ENCODE peak calls at places on chromosomes 16 and 17, in nine cellular contexts. U, C, N, S, V, G, E, J and A are unnamed samples. For H3K36me3, the result is how much of the 10 kb centered on the place peaks cover.

GRCh38 chr16:79658301-79659001 is 57.9 kb upstream of the MAF start:
- DNase-seq in C (peak), U (peak), G (peak), J (no peak), E (no peak), N (no peak), V (peak), S (peak), A (no peak)

GRCh38 chr16:12611006-12611477 is 192.6 kb downstream of the CPPED1 start:
- DNase-seq in G (no peak), J (no peak), U (no peak), N (no peak), V (no peak), S (no peak), E (no peak), C (no peak), A (no peak)

GRCh38 chr16:30660424-30661251 is 2.4 kb downstream of the FBRS start:
- DNase-seq in E (no peak), G (no peak), N (no peak), J (no peak), C (peak), V (no peak), S (no peak), U (peak), A (no peak)

GRCh38 chr16:84303023-84303422 is 8.3 kb downstream of the WFDC1 start:
- DNase-seq in C (peak), U (peak), S (no peak), J (no peak), G (no peak), E (peak), V (no peak), N (no peak), A (no peak)

GRCh38 chr17:1643293-1643998 is 2.1 kb downstream of the SCARF1 start:
- DNase-seq in G (peak), S (peak), N (no peak), E (no peak), C (no peak), U (no peak), J (peak), V (no peak), A (peak)

GRCh38 chr16:25210758-25211157 is 6.0 kb upstream of the AQP8 start:
- DNase-seq in G (no peak), U (no peak), S (no peak), N (no peak), E (no peak), V (no peak), J (no peak), C (peak), A (no peak)

GRCh38 chr17:63772801-63773271 is 561 bp downstream of the CCDC47 start:
- DNase-seq in J (peak), N (no peak), S (peak), U (no peak), V (no peak), G (no peak), E (no peak), C (peak), A (no peak)

GRCh38 chr16:31475949-31476304 is 4.0 kb downstream of the TGFB1I1 start:
- DNase-seq in S (no peak), N (no peak), C (no peak), G (no peak), V (no peak), J (no peak), E (no peak), U (no peak), A (peak)

GRCh38 chr17:63945851-63946439 is 13.8 kb upstream of the CD79B start:
- DNase-seq in E (no peak), N (no peak), V (no peak), C (no peak), J (no peak), G (no peak), U (no peak), S (no peak), A (peak)

GRCh38 chr17:64491034-64491860 is 5.6 kb downstream of the POLG2 start:
- DNase-seq in J (no peak), S (no peak), N (no peak), V (no peak), E (no peak), U (peak), G (no peak), C (peak), A (no peak)

GRCh38 chr17:29495011-29495410 is 71.8 kb downstream of the ABHD15 start:
- DNase-seq in N (no peak), S (no peak), E (no peak), J (no peak), V (no peak), C (peak), U (no peak), G (no peak), A (no peak)

GRCh38 chr17:74631468-74632195 is 8.1 kb upstream of the CD300E start:
- DNase-seq in G (no peak), C (no peak), S (no peak), N (no peak), E (no peak), J (no peak), V (no peak), U (no peak), A (peak)

GRCh38 chr17:61641084-61641483 is 50.1 kb upstream of the NACA2 start:
- DNase-seq in J (no peak), G (no peak), S (no peak), U (no peak), V (no peak), C (no peak), E (no peak), N (no peak), A (no peak)

GRCh38 chr16:25481636-25482035 is 210.1 kb upstream of the HS3ST4 start:
- DNase-seq in G (no peak), E (no peak), N (no peak), V (no peak), S (no peak), C (no peak), J (no peak), U (no peak), A (no peak)

GRCh38 chr16:31325171-31325570 is 29.8 kb upstream of the ITGAX start:
- DNase-seq in E (no peak), U (no peak), S (no peak), G (no peak), J (no peak), C (no peak), V (no peak), N (no peak), A (no peak)

GRCh38 chr16:3623642-3624041 is 12.2 kb upstream of the SLX4 start:
- DNase-seq in G (no peak), N (no peak), E (no peak), J (no peak), U (no peak), V (no peak), S (no peak), C (no peak), A (no peak)

GRCh38 chr16:89925596-89926079 is 2.5 kb downstream of the TUBB3 start:
- DNase-seq in V (no peak), S (no peak), N (no peak), U (no peak), J (no peak), C (no peak), G (no peak), E (no peak), A (no peak)

GRCh38 chr17:49577978-49578893 is 2.6 kb downstream of the NXPH3 start:
- DNase-seq in E (no peak), U (no peak), J (no peak), V (no peak), N (no peak), G (no peak), S (no peak), C (no peak), A (no peak)

GRCh38 chr16:361872-362701 is 8.3 kb downstream of the MRPL28 start:
- DNase-seq in E (no peak), G (peak), J (peak), V (peak), C (peak), S (peak), U (peak), N (peak), A (peak)

GRCh38 chr17:58002558-58002957 is 4.5 kb downstream of the SRSF1 start:
- DNase-seq in S (no peak), E (no peak), J (no peak), C (no peak), N (no peak), V (no peak), U (no peak), G (no peak), A (no peak)

GRCh38 chr17:58002973-58003372 is 4.1 kb downstream of the SRSF1 start:
- DNase-seq in J (no peak), G (no peak), V (no peak), U (no peak), S (no peak), E (no peak), C (no peak), N (no peak), A (no peak)

GRCh38 chr17:58002154-58002553 is 4.9 kb downstream of the SRSF1 start:
- DNase-seq in G (no peak), E (no peak), J (no peak), N (no peak), U (no peak), V (no peak), S (no peak), C (no peak), A (no peak)

GRCh38 chr17:57999496-58000017 is 7.5 kb downstream of the SRSF1 start:
- DNase-seq in G (no peak), U (no peak), N (no peak), J (no peak), E (no peak), C (peak), V (no peak), S (peak), A (no peak)

GRCh38 chr17:58001461-58002124 is 5.5 kb downstream of the SRSF1 start:
- DNase-seq in N (no peak), C (no peak), G (no peak), S (no peak), U (no peak), E (no peak), J (no peak), V (no peak), A (no peak)
- TF ChIP-seq POLR2A in N (no peak), C (no peak), G (no peak), S (no peak), U (no peak), E (no peak), J (no peak), V (no peak), A (no peak)

GRCh38 chr16:81450783-81451491 is 6.3 kb downstream of the CMIP start:
- DNase-seq in U (no peak), N (no peak), E (no peak), S (no peak), C (no peak), J (no peak), G (no peak), V (no peak), A (no peak)
- H3K36me3 ChIP-seq in U (under half), N (under half), E (under half), S (under half), C (under half), J (under half), G (under half), V (under half), A (under half)

GRCh38 chr17:28347261-28347891 is 10.0 kb downstream of the POLDIP2 start:
- DNase-seq in J (peak), N (peak), U (peak), G (no peak), V (peak), E (no peak), S (no peak), C (peak), A (no peak)
- TF ChIP-seq POLR2A in J (no peak), N (no peak), U (no peak), G (no peak), V (no peak), E (no peak), S (no peak), C (no peak), A (no peak)

DNA sequence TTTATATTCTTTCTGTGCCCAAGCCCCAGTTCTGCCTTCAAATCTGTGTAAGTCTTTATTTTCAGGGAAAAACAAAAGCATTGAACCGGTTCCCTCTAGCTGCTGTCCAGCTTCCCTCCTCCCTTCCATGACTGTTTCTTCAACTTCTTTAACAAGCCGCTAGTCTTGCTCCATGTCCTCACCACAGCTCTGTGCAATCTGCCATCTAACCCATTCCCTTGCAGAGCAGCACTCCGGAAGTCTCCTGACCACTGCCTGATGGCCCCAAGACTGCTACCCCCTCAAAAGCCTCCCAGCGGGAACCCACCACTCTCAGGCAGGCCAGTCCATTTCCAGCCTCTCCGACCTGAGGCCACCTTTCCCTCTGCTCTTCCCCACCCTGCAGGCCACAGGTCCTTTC is 16.9 kb downstream of the EMC8 start:
- DNase-seq in N (no peak), V (no peak), J (no peak), C (peak), S (no peak), E (no peak), G (no peak), U (no peak), A (no peak)
- H3K36me3 ChIP-seq in N (under half), V (under half), J (under half), C (under half), S (under half), E (under half), G (under half), U (under half), A (under half)

GRCh38 chr16:85436207-85436606 is 176.9 kb upstream of the GSE1 start:
- DNase-seq in U (no peak), E (peak), S (no peak), N (no peak), V (no peak), J (peak), G (no peak), C (no peak), A (no peak)

GRCh38 chr16:85435298-85435697 is 177.8 kb upstream of the GSE1 start:
- DNase-seq in V (no peak), N (no peak), C (no peak), G (no peak), E (no peak), U (no peak), S (no peak), J (no peak), A (no peak)

GRCh38 chr16:85438981-85439639 is 174.0 kb upstream of the GSE1 start:
- DNase-seq in V (no peak), J (no peak), N (no peak), U (no peak), E (no peak), G (no peak), S (no peak), C (no peak), A (no peak)

GRCh38 chr16:85436636-85437160 is 176.4 kb upstream of the GSE1 start:
- DNase-seq in U (no peak), S (peak), V (peak), C (no peak), E (peak), G (no peak), J (peak), N (no peak), A (no peak)

DNA sequence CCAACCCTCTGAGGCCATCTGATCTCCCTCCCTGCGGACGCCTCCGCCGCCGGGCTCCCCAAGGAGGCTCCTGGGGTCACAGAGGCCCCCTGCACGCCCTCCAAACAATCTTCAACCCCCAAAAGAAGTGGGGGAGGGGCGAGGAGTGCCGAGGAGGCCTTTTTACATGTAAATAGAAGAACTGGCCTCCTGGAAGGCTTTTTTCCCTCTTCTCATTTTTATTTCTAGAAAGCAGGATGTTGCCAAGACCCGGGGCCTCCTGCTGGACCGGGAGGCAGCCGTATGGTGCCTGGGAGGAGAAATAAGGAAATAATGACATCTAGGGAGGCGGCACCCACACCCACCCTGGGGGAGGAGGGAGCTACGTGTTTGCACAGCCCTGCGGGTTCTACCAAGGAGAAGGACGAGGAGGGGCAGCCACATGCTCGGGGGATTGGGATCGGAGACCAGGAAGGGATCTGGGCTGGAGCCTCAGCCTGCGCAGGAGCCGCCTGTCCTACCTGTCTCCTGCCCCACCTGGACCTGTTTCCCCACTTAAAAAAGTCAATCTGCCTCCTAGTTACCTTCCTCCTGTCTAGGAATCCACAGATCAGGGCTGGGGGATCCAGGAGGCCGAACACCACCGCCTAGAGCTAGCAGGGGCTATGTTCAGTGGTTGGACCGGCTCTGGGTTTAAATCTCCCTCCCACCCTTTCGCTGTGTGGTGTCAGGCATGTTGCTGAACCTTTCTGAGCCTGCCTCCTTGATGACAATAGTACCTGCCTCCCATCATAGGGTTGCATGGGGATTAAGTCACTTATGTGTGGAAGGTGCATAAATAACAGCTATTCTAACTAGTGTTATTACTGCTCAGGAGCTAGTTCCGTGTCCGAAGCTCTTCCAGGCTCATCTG is 175.7 kb upstream of the GSE1 start:
- DNase-seq in V (no peak), G (peak), E (peak), N (no peak), J (peak), U (no peak), S (peak), C (no peak), A (no peak)
- TF ChIP-seq POLR2A in V (no peak), G (no peak), E (no peak), N (no peak), J (no peak), U (no peak), S (peak), C (no peak), A (no peak)

DNA sequence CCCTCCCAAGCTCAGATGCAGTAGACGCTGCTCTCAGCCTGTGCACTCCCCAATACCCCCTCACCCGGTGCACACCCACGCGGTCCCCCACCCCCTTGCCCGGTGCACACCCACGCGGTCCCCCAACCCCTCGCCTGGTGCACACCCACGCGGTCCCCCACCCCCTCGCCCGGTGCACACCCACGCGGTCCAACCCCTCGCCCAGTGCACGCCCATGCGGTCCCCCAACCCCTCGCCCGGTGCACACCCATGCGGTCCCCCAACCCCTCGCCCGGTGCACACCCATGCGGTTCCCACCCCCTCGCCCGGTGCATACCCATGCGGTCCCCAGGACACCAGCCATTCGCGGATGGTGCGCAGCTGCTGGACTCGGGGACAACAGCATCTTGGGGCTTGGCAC is 19.9 kb upstream of the CYTH1 start:
- DNase-seq in N (no peak), V (no peak), U (no peak), G (no peak), J (no peak), C (no peak), S (no peak), E (no peak), A (no peak)
- H3K36me3 ChIP-seq in N (under half), V (under half), U (under half), G (under half), J (under half), C (half or more), S (under half), E (under half), A (half or more)

GRCh38 chr17:70795620-70796019 is 626.3 kb downstream of the KCNJ2 start:
- DNase-seq in S (no peak), J (no peak), C (no peak), U (no peak), G (no peak), V (no peak), N (no peak), E (no peak), A (no peak)

GRCh38 chr17:70796757-70797156 is 627.4 kb downstream of the KCNJ2 start:
- DNase-seq in V (no peak), G (no peak), S (no peak), J (no peak), E (no peak), C (no peak), U (no peak), N (no peak), A (no peak)

GRCh38 chr17:70787721-70788120 is 618.4 kb downstream of the KCNJ2 start:
- DNase-seq in V (no peak), U (no peak), G (no peak), S (no peak), E (no peak), C (no peak), N (no peak), J (no peak), A (no peak)

GRCh38 chr17:70794757-70795156 is 625.4 kb downstream of the KCNJ2 start:
- DNase-seq in E (no peak), V (no peak), J (no peak), U (no peak), C (no peak), N (no peak), G (no peak), S (no peak), A (no peak)

GRCh38 chr17:70791748-70792443 is 622.6 kb downstream of the KCNJ2 start:
- DNase-seq in C (no peak), N (no peak), S (no peak), V (no peak), J (no peak), E (no peak), U (no peak), G (no peak), A (no peak)
- TF ChIP-seq POLR2A in C (no peak), N (no peak), S (no peak), V (no peak), J (no peak), E (no peak), U (no peak), G (no peak), A (no peak)